ENCODE peak calls at places on chromosomes 12 and 14, in four cellular contexts. A, S, E and U are unnamed samples.

GRCh38 chr14:103856105-103856504 is 8.7 kb upstream of the PPP1R13B start:
- DNase-seq in A (peak; percentile 91), S (no peak), E (no peak), U (no peak)

GRCh38 chr12:28177862-28178261 is 12.4 kb upstream of the CCDC91 start:
- DNase-seq in E (no peak), S (no peak), A (no peak), U (no peak)

GRCh38 chr12:52316701-52317100 is 4.5 kb downstream of the KRT83 start:
- DNase-seq in A (no peak), E (no peak), S (no peak), U (no peak)

GRCh38 chr12:81274619-81275018 is 196.7 kb downstream of the ACSS3 start:
- DNase-seq in E (peak; percentile 23), A (no peak), S (no peak), U (no peak)

GRCh38 chr14:55221968-55222367 is 30.6 kb upstream of the DLGAP5 start:
- DNase-seq in E (no peak), A (no peak), S (no peak), U (no peak)

GRCh38 chr14:96139879-96140278 is 64.8 kb upstream of the BDKRB2 start:
- DNase-seq in A (no peak), E (peak; percentile 75), S (no peak), U (no peak)

GRCh38 chr12:113424915-113425823 is 3.0 kb downstream of the SDSL start:
- DNase-seq in S (no peak), A (peak; percentile 6), E (peak; percentile 61), U (peak; percentile 62)

GRCh38 chr12:117121456-117121855 is 22.2 kb upstream of the TESC start:
- DNase-seq in S (no peak), A (no peak), E (no peak), U (no peak)

GRCh38 chr12:6729186-6729585 is 5.3 kb downstream of the COPS7A start:
- DNase-seq in E (no peak), A (no peak), S (no peak), U (no peak)

GRCh38 chr14:92759300-92759678 is 10.9 kb upstream of the LGMN start:
- DNase-seq in A (peak; percentile 18), S (no peak), E (peak; percentile 43), U (peak; percentile 18)

GRCh38 chr14:89617471-89618291 is 200.6 kb upstream of the FOXN3 start:
- DNase-seq in E (peak; percentile 76), S (peak; percentile 44), A (peak; percentile 64), U (peak; percentile 59)

GRCh38 chr12:119959435-119959834 is 29.6 kb upstream of the BICDL1 start:
- DNase-seq in S (no peak), A (no peak), E (no peak), U (no peak)

GRCh38 chr14:76615331-76615730 is 145.9 kb upstream of the VASH1 start:
- DNase-seq in A (no peak), E (peak; percentile 5), S (no peak), U (no peak)

GRCh38 chr14:75373616-75374015 is 54.2 kb upstream of the JDP2 start:
- DNase-seq in E (no peak), S (no peak), A (no peak), U (no peak)

GRCh38 chr12:67388331-67389163 is 119.4 kb downstream of the CAND1 start:
- DNase-seq in A (no peak), E (no peak), S (no peak), U (no peak)

GRCh38 chr12:119061208-119061796 is 80.0 kb downstream of the SRRM4 start:
- DNase-seq in E (peak; percentile 47), A (no peak), S (peak; percentile 43), U (peak; percentile 11)

GRCh38 chr12:7075518-7075917 is 15.0 kb downstream of the C1S start:
- DNase-seq in S (no peak), E (no peak), A (no peak), U (no peak)

GRCh38 chr12:52836042-52836466 is 1.9 kb upstream of the KRT79 start:
- DNase-seq in E (peak; percentile 83), A (no peak), S (no peak), U (no peak)